ENCODE peak calls at places on chromosomes 3 and 15, in six cellular contexts. M is IMR-90, A is neuronal stem cell, O is H9, K is H1, R is mesenchymal stem cell. D is an unnamed sample.

GRCh38 chr3:113234688-113235260 is 23.4 kb downstream of the BOC start:
- DNase-seq in M (peak; percentile 38), R (peak; percentile 79), K (no peak), O (no peak), A (no peak), D (no peak)

GRCh38 chr15:64158363-64159134 is 4.3 kb downstream of the PPIB start:
- DNase-seq in M (no peak), R (no peak), A (no peak), O (no peak), K (no peak), D (no peak)

GRCh38 chr3:13886593-13887129 is 6.8 kb upstream of the WNT7A start:
- DNase-seq in K (no peak), M (no peak), R (no peak), O (no peak), A (no peak), D (no peak)

GRCh38 chr15:60162251-60162650 is 158.1 kb downstream of the FOXB1 start:
- DNase-seq in A (no peak), O (no peak), K (no peak), R (no peak), M (no peak), D (peak; percentile 67)

GRCh38 chr3:9862391-9863235 is 17.4 kb downstream of the CIDEC start:
- DNase-seq in K (no peak), O (peak; percentile 85), R (peak; percentile 73), A (peak; percentile 40), M (no peak), D (peak; percentile 65)

GRCh38 chr3:166634091-166634746 is 745.9 kb downstream of the ZBBX start:
- DNase-seq in A (no peak), R (no peak), M (no peak), K (no peak), O (no peak), D (no peak)

GRCh38 chr3:153927107-153927506 is 194.1 kb upstream of the ARHGEF26 start:
- DNase-seq in A (no peak), O (no peak), K (no peak), M (peak; percentile 60), R (peak; percentile 9), D (no peak)

GRCh38 chr3:114418107-114418506 is 124.3 kb downstream of the TIGIT start:
- DNase-seq in M (no peak), R (no peak), A (no peak), K (no peak), O (no peak), D (peak; percentile 50)

GRCh38 chr3:126396536-126396935 is 1.8 kb downstream of the CFAP100 start:
- DNase-seq in R (no peak), K (no peak), A (no peak), O (no peak), M (no peak), D (no peak)

GRCh38 chr3:58563386-58564035 is 13.7 kb downstream of the FAM107A start:
- DNase-seq in M (no peak), A (no peak), O (peak; percentile 16), R (no peak), K (no peak), D (no peak)

GRCh38 chr15:62594017-62594416 is 428.9 kb upstream of the C2CD4B start:
- DNase-seq in A (no peak), K (no peak), R (peak; percentile 50), M (no peak), O (no peak), D (no peak)

GRCh38 chr3:153093629-153094028 is 68.4 kb upstream of the RAP2B start:
- DNase-seq in A (no peak), O (no peak), M (no peak), R (no peak), K (no peak), D (no peak)

GRCh38 chr3:72380193-72380592 is 468.1 kb downstream of the SHQ1 start:
- DNase-seq in O (no peak), R (peak; percentile 62), K (no peak), M (peak; percentile 47), A (no peak), D (peak; percentile 42)

GRCh38 chr3:58177747-58178527 is 32.8 kb downstream of the DNASE1L3 start:
- DNase-seq in A (peak; percentile 86), R (peak; percentile 82), K (peak; percentile 57), M (peak; percentile 69), O (peak; percentile 91), D (peak; percentile 88)

GRCh38 chr15:63046927-63047760 is 4.6 kb downstream of the TPM1 start:
- DNase-seq in M (no peak), O (no peak), K (no peak), A (peak; percentile 31), R (peak; percentile 72), D (no peak)

GRCh38 chr3:148513066-148513671 is 184.5 kb upstream of the AGTR1 start:
- DNase-seq in M (peak; percentile 50), O (no peak), K (no peak), A (no peak), R (peak; percentile 13), D (no peak)

GRCh38 chr3:88168171-88168570 is 18.4 kb downstream of the C3orf38 start:
- DNase-seq in M (no peak), R (no peak), K (no peak), O (no peak), A (no peak), D (peak; percentile 26)

GRCh38 chr3:15800780-15801179 is 3.0 kb upstream of the ANKRD28 start:
- DNase-seq in O (no peak), M (no peak), K (no peak), A (no peak), R (no peak), D (peak; percentile 23)

DNA sequence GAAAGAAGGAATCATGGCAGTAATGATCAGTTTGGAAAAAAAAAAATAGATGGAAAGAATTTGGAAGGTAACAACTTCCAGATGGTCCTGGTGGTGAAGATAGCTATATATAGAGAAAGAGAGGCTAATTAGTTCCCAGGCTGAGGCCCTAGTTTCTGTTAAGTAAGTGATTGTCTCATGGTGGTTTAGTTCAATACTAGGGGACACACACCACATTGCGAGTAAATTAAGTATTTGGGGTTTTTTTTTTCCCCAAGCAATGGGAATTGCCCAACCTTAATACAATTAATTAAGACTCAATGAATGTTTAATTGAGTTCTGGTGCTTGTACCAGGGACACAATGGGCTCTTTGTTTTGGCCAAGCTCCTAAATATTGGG is 143.8 kb upstream of the WNT5A start:
- DNase-seq in K (no peak), R (no peak), O (no peak), A (no peak), M (no peak), D (no peak)
- H2BK5ac ChIP-seq in K (no peak overlapping the region), R (no peak overlapping the region), O (no peak overlapping the region), A (no peak overlapping the region), M (no peak overlapping the region), D (no peak overlapping the region)

GRCh38 chr15:66692391-66692790 is 9.6 kb upstream of the SMAD6 start:
- DNase-seq in M (no peak), A (no peak), R (no peak), O (no peak), K (no peak), D (no peak)
- H2BK5ac ChIP-seq in M (no peak overlapping the region), A (no peak overlapping the region), R (no peak overlapping the region), O (no peak overlapping the region), K (no peak overlapping the region), D (peak overlapping the region; percentile 47)

GRCh38 chr15:34106423-34106822 is 4.5 kb downstream of the PGBD4 start:
- DNase-seq in M (no peak), R (no peak), O (no peak), K (no peak), A (no peak), D (no peak)

GRCh38 chr15:34107315-34107714 is 5.4 kb downstream of the PGBD4 start:
- DNase-seq in A (no peak), R (no peak), O (no peak), K (no peak), M (no peak), D (no peak)

GRCh38 chr15:34101366-34102174 is at the start of the genes EMC7 and PGBD4:
- DNase-seq in M (peak; percentile 100), K (peak; percentile 93), R (peak; percentile 100), O (peak; percentile 99), A (peak; percentile 96), D (peak; percentile 99)

GRCh38 chr15:34099914-34100313 is 1.7 kb downstream of the EMC7 start:
- DNase-seq in A (no peak), M (no peak), O (no peak), R (no peak), K (no peak), D (no peak)

DNA sequence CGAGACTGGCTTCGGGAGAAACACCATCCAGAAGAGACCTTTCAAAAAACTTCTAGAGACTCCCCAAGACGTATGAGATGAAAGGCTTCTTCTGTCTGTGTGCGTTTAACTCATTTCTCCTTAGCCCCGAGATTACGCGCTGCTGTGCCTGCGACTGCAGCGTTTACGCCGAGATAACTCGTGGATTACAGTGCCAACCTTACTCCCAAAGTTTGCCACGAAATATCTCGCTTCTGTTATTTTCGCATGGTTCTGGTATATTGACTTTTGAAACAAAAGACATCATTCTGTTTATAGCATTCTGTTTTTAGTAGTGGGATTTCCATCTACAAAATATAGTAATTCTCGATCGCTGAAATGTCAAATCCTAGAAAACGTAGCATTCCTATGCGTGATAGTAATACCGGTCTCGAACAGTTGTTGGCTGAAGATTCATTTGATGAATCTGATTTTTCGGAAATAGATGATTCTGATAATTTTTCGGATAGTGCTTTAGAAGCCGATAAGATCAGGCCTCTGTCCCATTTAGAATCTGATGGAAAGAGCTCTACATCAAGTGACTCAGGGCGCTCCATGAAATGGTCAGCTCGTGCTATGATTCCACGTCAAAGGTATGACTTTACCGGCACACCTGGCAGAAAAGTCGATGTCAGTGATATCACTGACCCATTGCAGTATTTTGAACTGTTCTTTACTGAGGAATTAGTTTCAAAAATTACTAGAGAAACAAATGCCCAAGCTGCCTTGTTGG is 467 bp downstream of the PGBD4 start:
- DNase-seq in A (no peak), O (no peak), M (no peak), K (no peak), R (no peak), D (peak; percentile 90)
- H2BK5ac ChIP-seq in A (no peak overlapping the region), O (no peak overlapping the region), M (peak overlapping the region; percentile 22), K (peak overlapping the region; percentile 67), R (no peak overlapping the region), D (no peak overlapping the region)

DNA sequence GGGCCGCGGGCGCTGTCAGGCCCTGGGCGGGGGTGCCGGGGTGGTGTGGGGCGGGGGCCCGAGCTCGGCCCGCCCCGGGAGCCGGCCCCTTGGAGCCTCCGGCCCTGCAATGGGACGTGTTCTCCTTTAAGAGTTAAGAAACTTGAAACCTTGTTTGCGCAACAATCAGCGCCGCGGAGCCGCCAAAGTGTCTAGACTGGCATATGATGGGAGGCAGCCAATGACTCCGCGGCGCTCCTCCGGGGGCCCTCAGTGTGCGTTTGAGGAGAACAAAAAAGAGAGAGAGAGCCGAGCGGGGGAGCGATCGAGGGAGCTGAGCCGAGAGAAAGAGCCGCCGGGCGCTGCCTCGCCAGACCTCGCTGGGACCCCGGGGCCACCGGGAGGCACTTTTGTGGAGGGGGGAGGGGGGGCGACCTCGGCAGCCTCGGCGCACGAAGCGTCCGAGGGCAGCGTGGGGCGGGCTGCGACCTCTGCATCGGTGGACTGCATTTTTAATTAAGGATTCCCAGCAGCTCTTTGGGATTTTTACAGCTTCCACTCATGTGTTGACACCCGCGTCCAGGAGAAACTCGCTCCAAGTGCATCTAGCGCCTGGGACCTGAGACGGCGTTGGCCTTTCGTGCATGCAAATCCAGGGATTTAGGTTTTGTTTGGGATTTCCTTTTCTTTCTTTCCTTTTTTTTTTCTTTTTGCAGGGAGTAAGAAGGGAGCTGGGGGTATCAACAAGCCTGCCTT is at the start of gene SMAD6:
- DNase-seq in O (peak; percentile 97), R (peak; percentile 99), A (peak; percentile 97), K (peak; percentile 93), M (peak; percentile 98), D (peak; percentile 96)
- H2BK5ac ChIP-seq in O (no peak within 1 kb of the TSS), R (peak within 1 kb of the TSS; percentile 22), A (no peak within 1 kb of the TSS), K (peak within 1 kb of the TSS; percentile 6), M (peak within 1 kb of the TSS; percentile 85), D (peak within 1 kb of the TSS; percentile 94)

D was measured in trophoblast cell.